ENCODE peak calls at places on chromosome 13, in four cellular contexts. One of them, this sample, is unnamed.
A peak's percentile ranks its signal among the peaks of the same experiment; 100 is the strongest.

GRCh38 chr13:79667771-79668170 is 186.8 kb downstream of the NDFIP2 start:
- DNase-seq in fibroblast of lung: no peak
- DNase-seq in transverse colon: no peak
- DNase-seq in psoas muscle: no peak
- DNase-seq in this sample: no peak

GRCh38 chr13:76383671-76384461 is 502.3 kb downstream of the KCTD12 start:
- DNase-seq in fibroblast of lung: peak; percentile 98
- DNase-seq in psoas muscle: no peak
- DNase-seq in transverse colon: peak; percentile 7
- DNase-seq in this sample: no peak

GRCh38 chr13:74765955-74766354 is 631.8 kb upstream of the KLF12 start:
- DNase-seq in transverse colon: no peak
- DNase-seq in psoas muscle: no peak
- DNase-seq in fibroblast of lung: no peak
- DNase-seq in this sample: no peak

GRCh38 chr13:25977216-25977615 is 74.6 kb downstream of the SHISA2 start:
- DNase-seq in transverse colon: no peak
- DNase-seq in fibroblast of lung: no peak
- DNase-seq in psoas muscle: no peak
- DNase-seq in this sample: no peak

GRCh38 chr13:110068176-110068473 is 238.8 kb downstream of the COL4A1 start:
- DNase-seq in psoas muscle: no peak
- DNase-seq in fibroblast of lung: no peak
- DNase-seq in transverse colon: no peak
- DNase-seq in this sample: no peak

GRCh38 chr13:50140742-50141659 is 125.8 kb downstream of the KCNRG start:
- DNase-seq in psoas muscle: no peak
- DNase-seq in transverse colon: no peak
- DNase-seq in fibroblast of lung: peak; percentile 28
- DNase-seq in this sample: no peak

GRCh38 chr13:40984670-40985366 is 34.3 kb downstream of the ELF1 start:
- DNase-seq in psoas muscle: no peak
- DNase-seq in fibroblast of lung: no peak
- DNase-seq in transverse colon: no peak
- DNase-seq in this sample: no peak

GRCh38 chr13:50990540-50991506 is 81.2 kb downstream of the RNASEH2B start:
- DNase-seq in transverse colon: peak; percentile 32
- DNase-seq in fibroblast of lung: peak; percentile 80
- DNase-seq in psoas muscle: peak; percentile 51
- DNase-seq in this sample: no peak

GRCh38 chr13:99988469-99989375 is 7.1 kb downstream of the ZIC2 start:
- DNase-seq in fibroblast of lung: no peak
- DNase-seq in transverse colon: no peak
- DNase-seq in psoas muscle: no peak
- DNase-seq in this sample: no peak

GRCh38 chr13:38624822-38625221 is 62.1 kb upstream of the FREM2 start:
- DNase-seq in transverse colon: no peak
- DNase-seq in psoas muscle: no peak
- DNase-seq in fibroblast of lung: no peak
- DNase-seq in this sample: no peak

DNA sequence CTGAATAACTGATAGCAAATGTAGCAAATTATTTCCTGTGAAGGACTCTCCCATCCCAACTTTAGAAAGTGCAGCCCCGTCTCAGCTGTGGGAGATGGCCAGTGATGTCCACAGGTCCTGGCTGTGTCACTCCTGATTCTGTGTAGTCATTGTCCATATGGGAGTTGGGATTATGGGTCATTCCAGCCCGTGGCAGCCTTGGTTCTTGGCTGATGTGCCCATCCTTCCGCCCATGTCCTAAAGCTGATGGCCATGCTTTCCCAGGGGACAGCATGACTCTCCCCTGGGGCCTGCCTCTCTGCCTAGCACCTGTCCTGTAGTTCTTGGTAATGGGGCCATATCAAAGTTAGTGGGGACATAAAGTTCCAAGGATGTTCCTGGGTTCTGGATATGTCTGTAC is 43.9 kb upstream of the C1QTNF9 start:
- DNase-seq in transverse colon: no peak
- DNase-seq in fibroblast of lung: no peak
- DNase-seq in psoas muscle: no peak
- DNase-seq in this sample: no peak
- H3K4me1 ChIP-seq in transverse colon: peaks cover 32% of the 10 kb centered on the region
- H3K4me1 ChIP-seq in fibroblast of lung: peaks cover 2% of the 10 kb centered on the region
- H3K4me1 ChIP-seq in psoas muscle: no peaks in the 10 kb centered on the region
- H3K4me1 ChIP-seq in this sample: no peaks in the 10 kb centered on the region

GRCh38 chr13:101452519-101453485 is at the start of gene ITGBL1:
- DNase-seq in fibroblast of lung: peak; percentile 50
- DNase-seq in psoas muscle: peak; percentile 23
- DNase-seq in transverse colon: no peak
- DNase-seq in this sample: peak; percentile 71

GRCh38 chr13:101454767-101455166 is 2.3 kb downstream of the ITGBL1 start:
- DNase-seq in transverse colon: no peak
- DNase-seq in psoas muscle: no peak
- DNase-seq in fibroblast of lung: peak; percentile 11
- DNase-seq in this sample: no peak

GRCh38 chr13:101453784-101454201 is 1.3 kb downstream of the ITGBL1 start:
- DNase-seq in psoas muscle: no peak
- DNase-seq in transverse colon: peak; percentile 9
- DNase-seq in fibroblast of lung: no peak
- DNase-seq in this sample: no peak

GRCh38 chr13:101457176-101457575 is 4.7 kb downstream of the ITGBL1 start:
- DNase-seq in fibroblast of lung: no peak
- DNase-seq in transverse colon: no peak
- DNase-seq in psoas muscle: no peak
- DNase-seq in this sample: no peak

DNA sequence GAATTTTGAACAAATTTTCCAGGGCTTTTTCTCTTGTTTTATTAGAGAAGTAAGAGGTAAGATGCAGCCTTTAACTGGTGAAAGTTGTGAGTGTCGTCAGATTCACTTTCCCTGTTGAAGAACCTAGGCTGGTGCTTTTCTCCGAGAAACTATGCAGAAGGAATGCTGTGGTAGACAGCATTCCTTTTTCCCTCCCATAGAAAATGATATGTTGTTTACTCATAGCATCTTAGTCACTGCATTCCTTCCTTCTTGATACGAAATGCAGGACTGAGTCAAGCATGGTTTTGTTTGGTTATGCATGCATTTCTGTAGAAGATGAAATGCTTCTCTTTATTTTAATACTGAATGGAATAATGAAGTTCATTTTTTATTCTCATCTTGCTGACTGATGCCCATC is 3.4 kb downstream of the ITGBL1 start:
- DNase-seq in psoas muscle: no peak
- DNase-seq in fibroblast of lung: peak; percentile 91
- DNase-seq in transverse colon: no peak
- DNase-seq in this sample: no peak
- H3K27ac ChIP-seq in psoas muscle: no peak overlapping the region
- H3K27ac ChIP-seq in fibroblast of lung: peak overlapping the region; percentile 59
- H3K27ac ChIP-seq in transverse colon: no peak overlapping the region
- H3K27ac ChIP-seq in this sample: peak overlapping the region; percentile 90

GRCh38 chr13:113599396-113599795 is 14.8 kb downstream of the TFDP1 start:
- DNase-seq in fibroblast of lung: no peak
- DNase-seq in psoas muscle: no peak
- DNase-seq in transverse colon: no peak
- DNase-seq in this sample: peak; percentile 46

GRCh38 chr13:113596321-113597200 is 12.0 kb downstream of the TFDP1 start:
- DNase-seq in fibroblast of lung: no peak
- DNase-seq in psoas muscle: no peak
- DNase-seq in transverse colon: peak; percentile 1
- DNase-seq in this sample: no peak

GRCh38 chr13:113598081-113598410 is 13.5 kb downstream of the TFDP1 start:
- DNase-seq in fibroblast of lung: no peak
- DNase-seq in psoas muscle: no peak
- DNase-seq in transverse colon: no peak
- DNase-seq in this sample: no peak

GRCh38 chr13:113598481-113598880 is 13.9 kb downstream of the TFDP1 start:
- DNase-seq in fibroblast of lung: no peak
- DNase-seq in psoas muscle: no peak
- DNase-seq in transverse colon: no peak
- DNase-seq in this sample: peak; percentile 54

DNA sequence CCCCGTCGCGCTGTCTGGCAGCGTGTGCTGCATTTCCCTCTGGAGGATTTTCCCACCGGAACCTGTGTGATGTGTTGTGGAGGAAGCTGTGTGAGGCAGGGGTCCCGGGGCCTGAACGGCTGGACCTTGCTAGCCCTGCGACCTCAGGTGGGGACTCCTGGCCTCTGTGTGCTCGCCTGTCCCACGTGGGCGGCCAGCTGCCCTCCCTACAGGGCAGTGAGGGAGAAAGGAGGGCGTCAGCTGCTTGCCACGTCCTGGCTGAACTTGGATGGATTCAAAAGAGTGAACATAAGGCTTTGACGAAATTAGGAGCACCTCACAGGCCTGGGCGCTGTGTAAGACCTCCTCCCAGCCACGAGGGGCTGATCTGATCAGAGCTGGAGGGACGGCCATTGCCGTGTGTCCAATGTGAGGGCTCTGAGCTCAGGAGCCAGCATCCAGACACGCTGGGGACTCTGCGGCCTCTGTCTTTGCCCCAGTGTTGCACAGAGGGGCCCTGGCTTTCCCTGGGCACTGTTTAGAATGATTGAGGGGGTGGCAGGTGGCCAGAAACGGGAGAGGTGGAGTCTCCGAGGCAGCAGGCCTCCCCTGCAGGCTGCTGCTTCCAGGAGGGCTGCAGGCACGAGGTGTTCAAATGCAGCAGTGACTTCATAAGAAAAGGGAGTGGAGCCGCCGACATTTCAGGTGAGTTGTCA is 13.0 kb downstream of the TFDP1 start:
- DNase-seq in transverse colon: no peak
- DNase-seq in fibroblast of lung: no peak
- DNase-seq in psoas muscle: no peak
- DNase-seq in this sample: no peak
- H3K9me3 ChIP-seq in transverse colon: no peaks in the 10 kb centered on the region
- H3K9me3 ChIP-seq in fibroblast of lung: no peaks in the 10 kb centered on the region
- H3K9me3 ChIP-seq in psoas muscle: no peaks in the 10 kb centered on the region
- H3K9me3 ChIP-seq in this sample: no peaks in the 10 kb centered on the region

GRCh38 chr13:30145709-30146367 is 161.5 kb downstream of the KATNAL1 start:
- DNase-seq in fibroblast of lung: no peak
- DNase-seq in transverse colon: no peak
- DNase-seq in psoas muscle: no peak
- DNase-seq in this sample: no peak
- H3K4me1 ChIP-seq in fibroblast of lung: peaks cover 18% of the 10 kb centered on the region
- H3K4me1 ChIP-seq in transverse colon: peaks cover 29% of the 10 kb centered on the region
- H3K4me1 ChIP-seq in psoas muscle: no peaks in the 10 kb centered on the region
- H3K4me1 ChIP-seq in this sample: peaks cover 2% of the 10 kb centered on the region

GRCh38 chr13:44404261-44405139 is 30.9 kb downstream of the SERP2 start:
- DNase-seq in psoas muscle: no peak
- DNase-seq in transverse colon: peak; percentile 38
- DNase-seq in fibroblast of lung: no peak
- DNase-seq in this sample: no peak

GRCh38 chr13:44403720-44404063 is 30.1 kb downstream of the SERP2 start:
- DNase-seq in transverse colon: no peak
- DNase-seq in fibroblast of lung: no peak
- DNase-seq in psoas muscle: no peak
- DNase-seq in this sample: no peak

GRCh38 chr13:44401577-44401976 is 28.0 kb downstream of the SERP2 start:
- DNase-seq in psoas muscle: no peak
- DNase-seq in fibroblast of lung: no peak
- DNase-seq in transverse colon: no peak
- DNase-seq in this sample: no peak

GRCh38 chr13:44406617-44407016 is 33.0 kb downstream of the SERP2 start:
- DNase-seq in transverse colon: no peak
- DNase-seq in psoas muscle: no peak
- DNase-seq in fibroblast of lung: no peak
- DNase-seq in this sample: no peak

DNA sequence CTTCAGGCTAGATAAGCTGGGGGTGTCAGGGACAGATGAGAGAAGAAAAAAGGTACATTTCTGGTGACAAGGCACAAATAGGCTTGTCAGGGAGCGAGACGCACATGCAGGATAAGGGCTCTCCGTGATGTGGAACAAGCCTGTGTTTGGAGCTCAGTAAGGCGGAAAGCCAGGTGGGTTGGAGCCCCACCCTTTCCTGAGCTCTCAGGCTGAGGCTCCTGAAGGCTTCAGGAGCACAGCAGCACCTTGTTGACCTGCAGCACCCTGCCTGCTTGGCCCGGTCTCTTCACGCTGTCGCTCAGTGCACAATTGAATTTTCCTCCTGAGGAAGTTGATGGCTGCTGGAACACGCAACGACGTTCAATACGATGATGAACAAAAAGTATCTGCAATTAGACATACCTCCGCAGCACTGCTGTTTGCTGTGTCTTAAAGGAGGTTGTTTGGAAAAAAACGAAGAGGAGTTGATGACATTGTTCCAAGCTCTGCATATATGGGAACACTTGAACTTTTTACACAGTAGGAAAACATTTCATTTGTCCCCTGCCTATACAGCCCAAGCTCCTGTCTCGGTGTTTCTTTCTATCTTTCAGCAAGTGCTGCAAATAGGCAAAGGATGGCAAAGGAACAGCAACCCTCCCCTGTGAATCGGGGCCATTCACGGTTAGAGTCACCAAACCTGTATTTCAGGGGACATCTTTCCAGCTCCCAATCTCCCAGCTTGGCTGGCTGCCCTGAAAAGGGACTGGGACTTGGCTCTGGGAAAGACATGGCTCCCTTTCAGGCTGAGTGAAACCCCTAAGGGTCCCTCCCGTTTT is 29.5 kb downstream of the SERP2 start:
- DNase-seq in transverse colon: peak; percentile 65
- DNase-seq in fibroblast of lung: no peak
- DNase-seq in psoas muscle: no peak
- DNase-seq in this sample: no peak
- H3K27ac ChIP-seq in transverse colon: peak overlapping the region; percentile 75
- H3K27ac ChIP-seq in fibroblast of lung: no peak overlapping the region
- H3K27ac ChIP-seq in psoas muscle: no peak overlapping the region
- H3K27ac ChIP-seq in this sample: no peak overlapping the region

DNA sequence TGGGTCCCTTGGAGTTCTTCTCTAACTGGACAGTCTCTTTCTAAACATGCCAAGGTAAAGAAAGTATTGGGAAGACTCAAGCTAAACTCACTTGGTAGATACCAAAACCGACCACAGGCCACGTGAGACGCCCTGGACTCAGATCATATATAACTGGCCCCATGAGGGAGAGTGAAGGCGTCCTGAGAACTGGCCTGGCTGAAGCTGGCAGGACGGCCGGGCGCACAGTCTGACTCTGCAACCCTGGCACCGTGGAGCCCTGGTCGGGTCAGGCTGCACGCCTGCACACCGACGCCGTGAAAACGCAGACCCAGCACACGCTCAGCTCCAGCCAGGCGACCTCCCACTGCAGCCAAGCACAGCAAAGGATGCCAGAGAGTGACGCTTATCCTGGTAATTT is 122.5 kb upstream of the SPACA7 start:
- DNase-seq in transverse colon: no peak
- DNase-seq in fibroblast of lung: no peak
- DNase-seq in psoas muscle: no peak
- DNase-seq in this sample: no peak
- H3K9me3 ChIP-seq in transverse colon: no peaks in the 10 kb centered on the region
- H3K9me3 ChIP-seq in fibroblast of lung: no peaks in the 10 kb centered on the region
- H3K9me3 ChIP-seq in psoas muscle: no peaks in the 10 kb centered on the region
- H3K9me3 ChIP-seq in this sample: peaks cover 5% of the 10 kb centered on the region

DNA sequence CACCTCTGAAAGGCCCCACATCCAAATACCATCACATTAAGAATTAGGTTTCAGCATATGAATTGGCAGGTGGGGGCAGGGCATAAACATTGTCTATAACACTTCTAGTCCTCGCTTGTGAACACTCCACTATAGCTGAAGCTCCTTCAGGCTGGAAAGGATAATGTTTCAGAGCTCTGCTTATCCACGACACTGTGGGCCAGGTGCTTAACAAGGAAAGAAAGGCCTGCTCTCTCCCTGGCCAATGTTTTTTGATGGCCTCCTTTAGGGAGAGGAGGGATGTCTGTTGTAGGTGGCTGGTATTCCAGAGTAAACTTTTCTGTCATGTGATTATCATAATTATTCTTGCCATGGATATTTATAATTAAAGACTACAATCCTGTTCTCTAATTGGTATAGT is 86.4 kb downstream of the CCNA1 start:
- DNase-seq in transverse colon: no peak
- DNase-seq in fibroblast of lung: no peak
- DNase-seq in psoas muscle: no peak
- DNase-seq in this sample: no peak
- H3K4me1 ChIP-seq in transverse colon: no peaks in the 10 kb centered on the region
- H3K4me1 ChIP-seq in fibroblast of lung: no peaks in the 10 kb centered on the region
- H3K4me1 ChIP-seq in psoas muscle: no peaks in the 10 kb centered on the region
- H3K4me1 ChIP-seq in this sample: no peaks in the 10 kb centered on the region

This sample was measured in ascending aorta.